ENCODE peak calls at places on chromosomes 1 and 21, in five cellular contexts. F is PC-3, L is GM23248, M is PC-9, S is HCT116. G is an unnamed sample. For H3K9me2, the result is how much of the 10 kb centered on the place peaks cover.

GRCh38 chr1:8870605-8871538 is 7.6 kb downstream of the ENO1 start:
- DNase-seq in F (peak), L (peak), M (no peak), S (no peak), G (no peak)

GRCh38 chr1:9426291-9426711 is 113.0 kb upstream of the SLC25A33 start:
- DNase-seq in M (no peak), F (no peak), L (no peak), S (no peak), G (peak)

GRCh38 chr1:109718495-109718894 is 6.4 kb downstream of the GSTM5 start:
- DNase-seq in F (peak), S (peak), M (no peak), L (peak), G (no peak)

GRCh38 chr1:108573183-108573582 is 13.3 kb downstream of the EEIG2 start:
- DNase-seq in S (no peak), M (no peak), L (no peak), F (no peak), G (no peak)

GRCh38 chr21:34857122-34857713 is 188.4 kb downstream of the CLIC6 start:
- DNase-seq in M (no peak), F (no peak), L (no peak), S (no peak), G (peak)

GRCh38 chr1:212557739-212558664 is 50.6 kb upstream of the ATF3 start:
- DNase-seq in F (peak), L (peak), S (no peak), M (peak), G (no peak)

GRCh38 chr21:46334351-46335140 is 10.6 kb downstream of the PCNT start:
- DNase-seq in L (no peak), M (no peak), S (no peak), F (no peak), G (no peak)

GRCh38 chr1:192810253-192810880 is 1.5 kb downstream of the RGS2 start:
- DNase-seq in M (no peak), S (no peak), F (peak), L (no peak), G (peak)

GRCh38 chr1:85224734-85225623 is 24.2 kb upstream of the SYDE2 start:
- DNase-seq in L (no peak), M (peak), S (no peak), F (peak), G (no peak)

GRCh38 chr1:231776006-231776707 is 149.6 kb downstream of the DISC1 start:
- DNase-seq in M (no peak), F (no peak), L (peak), S (no peak), G (no peak)

GRCh38 chr1:107541412-107541811 is 400.6 kb downstream of the NTNG1 start:
- DNase-seq in M (no peak), S (no peak), F (no peak), L (no peak), G (no peak)

GRCh38 chr1:114037503-114037890 is 58.2 kb downstream of the OLFML3 start:
- DNase-seq in S (no peak), M (no peak), F (no peak), L (no peak), G (no peak)

GRCh38 chr1:114040273-114041043 is 61.2 kb downstream of the OLFML3 start:
- DNase-seq in M (no peak), S (no peak), L (peak), F (no peak), G (no peak)

GRCh38 chr1:114037952-114038867 is 58.9 kb downstream of the OLFML3 start:
- DNase-seq in L (no peak), M (no peak), S (no peak), F (peak), G (no peak)

DNA sequence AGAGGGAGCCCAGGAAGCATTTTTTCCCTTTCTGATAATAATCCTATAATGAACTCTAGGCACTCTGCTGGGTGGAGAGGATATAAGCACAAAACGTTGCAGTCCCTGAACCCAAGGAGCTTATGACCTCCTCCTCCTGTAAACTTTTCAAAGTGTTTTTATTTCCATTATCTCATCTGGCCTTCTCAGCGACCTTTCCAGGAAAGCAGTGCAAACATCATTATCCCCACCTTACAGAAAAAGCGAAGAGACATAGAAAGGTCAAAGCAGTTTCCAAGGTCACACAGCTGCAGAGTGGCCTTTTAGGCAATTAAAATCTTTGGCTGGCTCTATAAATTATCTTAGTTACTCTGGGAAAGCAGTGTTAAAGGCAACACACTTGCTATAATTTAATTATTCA is 63.8 kb downstream of the OLFML3 start:
- DNase-seq in L (no peak), S (no peak), M (no peak), F (no peak), G (no peak)
- H3K9me2 ChIP-seq in L (under half), S (under half), M (under half), F (under half), G (under half)

DNA sequence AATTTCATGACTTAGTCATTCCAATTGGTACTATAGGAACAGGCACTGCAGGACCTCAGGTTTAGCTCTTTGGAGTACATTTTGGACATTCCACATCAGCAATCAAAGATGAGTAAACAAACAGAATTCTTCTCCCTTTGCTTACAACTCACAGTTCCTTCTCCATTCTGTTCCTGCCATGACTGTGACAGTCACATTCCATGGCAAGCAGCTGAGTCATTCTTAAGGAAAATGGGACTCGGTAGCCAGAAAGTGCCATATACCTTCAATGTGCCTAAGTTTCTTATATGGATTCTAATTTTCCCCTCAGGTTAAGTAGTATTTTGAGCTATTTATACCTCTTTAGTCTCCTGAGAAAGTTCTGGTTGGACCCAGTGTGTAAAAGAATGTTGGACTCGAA is 25.6 kb downstream of the CRCT1 start:
- DNase-seq in S (no peak), M (no peak), L (no peak), F (no peak), G (no peak)
- H3K9me2 ChIP-seq in S (under half), M (under half), L (under half), F (under half), G (under half)

GRCh38 chr1:180893614-180894013 is 19.1 kb upstream of the KIAA1614 start:
- DNase-seq in F (no peak), M (no peak), S (no peak), L (no peak), G (no peak)

GRCh38 chr1:180898441-180899219 is 14.1 kb upstream of the KIAA1614 start:
- DNase-seq in M (no peak), F (no peak), L (peak), S (no peak), G (no peak)

GRCh38 chr1:180901221-180901990 is 11.3 kb upstream of the KIAA1614 start:
- DNase-seq in L (no peak), M (no peak), F (no peak), S (no peak), G (no peak)

GRCh38 chr1:180896161-180896560 is 16.5 kb upstream of the KIAA1614 start:
- DNase-seq in L (no peak), M (no peak), S (no peak), F (no peak), G (no peak)

DNA sequence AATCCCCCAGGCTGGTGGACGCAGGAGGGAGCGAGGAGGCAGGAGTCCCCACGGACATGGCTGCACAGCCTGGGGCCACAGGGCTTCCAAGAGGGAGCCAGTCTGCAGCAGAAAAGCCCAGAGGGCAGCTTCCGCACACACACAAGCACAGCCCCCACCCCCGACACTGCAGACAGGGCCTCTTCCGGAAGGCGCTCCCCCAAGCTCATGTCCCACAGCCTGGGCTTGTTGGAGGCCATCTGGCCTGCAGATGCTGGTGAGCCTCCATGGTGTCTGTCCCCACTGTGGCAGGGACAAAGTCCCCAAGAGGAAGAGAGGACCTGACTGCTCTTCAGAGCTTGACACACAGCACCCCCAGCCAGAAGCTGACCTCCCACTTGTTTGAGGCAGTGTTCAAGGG is 13.4 kb upstream of the KIAA1614 start:
- DNase-seq in S (no peak), F (no peak), L (no peak), M (no peak), G (no peak)
- H3K9me2 ChIP-seq in S (under half), F (under half), L (under half), M (under half), G (under half)

GRCh38 chr1:114043548-114043947 is 64.3 kb downstream of the OLFML3 start:
- DNase-seq in M (no peak), F (no peak), S (no peak), L (no peak), G (no peak)
- H3K9me2 ChIP-seq in M (under half), F (under half), S (under half), L (under half), G (under half)

DNA sequence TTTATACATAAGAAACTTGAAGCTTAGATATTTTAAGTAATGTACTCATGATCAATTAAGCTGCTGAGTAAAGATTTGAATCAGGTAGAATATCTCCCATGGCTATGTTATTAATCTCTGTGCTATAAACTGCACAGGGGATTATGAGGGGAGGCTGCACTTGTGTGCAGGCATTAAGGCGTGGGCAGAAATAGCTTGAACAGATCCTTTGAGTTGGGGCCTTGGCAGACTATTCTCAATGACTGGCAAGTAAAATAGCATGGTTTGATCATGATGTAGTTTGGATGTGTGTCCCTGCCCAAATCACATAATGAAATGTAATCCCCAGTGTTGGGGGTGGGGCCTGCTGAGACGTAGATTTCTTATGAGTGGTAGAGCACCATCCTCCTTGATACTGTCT is 220.3 kb downstream of the PLPP3 start:
- DNase-seq in F (no peak), M (no peak), L (no peak), S (no peak), G (no peak)
- H3K9me2 ChIP-seq in F (under half), M (under half), L (under half), S (under half), G (under half)

G was measured in OCI-LY7.